ENCODE peak calls at places on chromosomes 13 and 19, in four cellular contexts. C is OCI-LY7; H is psoas muscle; K is CD8-positive, alpha-beta memory T cell. T is an unnamed sample. For H3K4me1, the result is how much of the 10 kb centered on the place peaks cover.

GRCh38 chr19:29596885-29597525 is 9.1 kb upstream of the POP4 start:
- DNase-seq in C (no peak), K (no peak), H (no peak), T (peak)

GRCh38 chr13:45162821-45163220 is 38.0 kb downstream of the KCTD4 start:
- DNase-seq in C (no peak), K (no peak), H (no peak), T (peak)

GRCh38 chr13:41505209-41505835 is 48.0 kb downstream of the RGCC start:
- DNase-seq in K (no peak), C (no peak), H (no peak), T (peak)

GRCh38 chr19:48793271-48793670 is 17.6 kb downstream of the BCAT2 start:
- DNase-seq in H (no peak), K (no peak), C (no peak), T (no peak)

GRCh38 chr19:1016647-1017114 is 4.2 kb downstream of the TMEM259 start:
- DNase-seq in C (no peak), K (no peak), H (peak), T (peak)

GRCh38 chr13:31997641-31998040 is 33.9 kb upstream of the FRY start:
- DNase-seq in C (no peak), K (no peak), H (no peak), T (no peak)

GRCh38 chr13:69274231-69274630 is 833.4 kb upstream of the ATXN8OS start:
- DNase-seq in C (no peak), K (no peak), H (no peak), T (peak)

GRCh38 chr19:46785980-46786235 is 2.5 kb downstream of the SLC1A5 start:
- DNase-seq in K (no peak), C (no peak), H (no peak), T (no peak)

GRCh38 chr13:102564564-102564963 is 32.2 kb upstream of the TPP2 start:
- DNase-seq in H (no peak), K (no peak), C (no peak), T (no peak)

GRCh38 chr13:94711561-94712286 is 621 bp downstream of the SOX21 start:
- DNase-seq in C (no peak), K (no peak), H (no peak), T (peak)

GRCh38 chr13:111394211-111394922 is 73.9 kb downstream of the TEX29 start:
- DNase-seq in H (no peak), K (no peak), C (no peak), T (no peak)

GRCh38 chr13:102825400-102825799 is 20.4 kb upstream of the ERCC5 start:
- DNase-seq in H (no peak), C (no peak), K (no peak), T (peak)

GRCh38 chr13:26300140-26300539 is 46.2 kb downstream of the CDK8 start:
- DNase-seq in H (no peak), C (no peak), K (no peak), T (peak)

GRCh38 chr13:90867336-90867683 is 480.2 kb upstream of the MIR17HG start:
- DNase-seq in K (no peak), C (peak), H (peak), T (peak)

GRCh38 chr13:36819811-36820140 is 754 bp downstream of the RFXAP start:
- DNase-seq in H (no peak), K (no peak), C (no peak), T (peak)

GRCh38 chr19:11361037-11361770 is 6.0 kb downstream of the PLPPR2 start:
- DNase-seq in K (no peak), C (no peak), H (peak), T (no peak)

GRCh38 chr19:3457531-3458228 is 22.6 kb downstream of the SMIM24 start:
- DNase-seq in H (no peak), K (no peak), C (no peak), T (no peak)

GRCh38 chr19:4870025-4870700 is 2.7 kb upstream of the PLIN3 start:
- DNase-seq in K (no peak), H (peak), C (no peak), T (peak)

GRCh38 chr13:89969996-89970709 is 1377.3 kb upstream of the MIR17HG start:
- DNase-seq in K (no peak), C (no peak), H (no peak), T (peak)

GRCh38 chr19:5823579-5824281 is 15.8 kb downstream of the FUT6 start:
- DNase-seq in C (no peak), H (no peak), K (no peak), T (peak)

GRCh38 chr19:33285441-33285927 is 16.9 kb downstream of the CEBPA start:
- DNase-seq in C (no peak), K (no peak), H (no peak), T (no peak)
- H3K4me1 ChIP-seq in C (under half), K (under half), H (under half), T (under half)

GRCh38 chr19:17307876-17308377 is 1.4 kb upstream of the DDA1 start:
- DNase-seq in C (no peak), K (no peak), H (no peak), T (no peak)
- H3K4me1 ChIP-seq in C (under half), K (under half), H (under half), T (under half)

GRCh38 chr19:18422530-18423191 is 3.5 kb downstream of the SSBP4 start:
- DNase-seq in K (no peak), C (peak), H (no peak), T (no peak)
- H3K4me1 ChIP-seq in K (half or more), C (half or more), H (half or more), T (under half)

GRCh38 chr19:8494158-8494557 is 8.3 kb downstream of the PRAM1 start:
- DNase-seq in H (no peak), K (no peak), C (peak), T (no peak)
- H3K4me1 ChIP-seq in H (under half), K (under half), C (under half), T (under half)

GRCh38 chr19:15297416-15298224 is 34.7 kb downstream of the BRD4 start:
- DNase-seq in H (no peak), C (peak), K (peak), T (peak)
- H3K4me1 ChIP-seq in H (half or more), C (half or more), K (half or more), T (under half)

GRCh38 chr19:34171539-34171876 is 796 bp upstream of the LSM14A start:
- DNase-seq in K (no peak), H (no peak), C (no peak), T (peak)

GRCh38 chr19:34176581-34176980 is 4.3 kb downstream of the LSM14A start:
- DNase-seq in H (no peak), C (no peak), K (no peak), T (no peak)

GRCh38 chr19:34173145-34173956 is 1.0 kb downstream of the LSM14A start:
- DNase-seq in K (peak), H (peak), C (peak), T (peak)

GRCh38 chr19:34171877-34172660 is at the start of gene LSM14A:
- DNase-seq in C (peak), K (peak), H (peak), T (peak)

DNA sequence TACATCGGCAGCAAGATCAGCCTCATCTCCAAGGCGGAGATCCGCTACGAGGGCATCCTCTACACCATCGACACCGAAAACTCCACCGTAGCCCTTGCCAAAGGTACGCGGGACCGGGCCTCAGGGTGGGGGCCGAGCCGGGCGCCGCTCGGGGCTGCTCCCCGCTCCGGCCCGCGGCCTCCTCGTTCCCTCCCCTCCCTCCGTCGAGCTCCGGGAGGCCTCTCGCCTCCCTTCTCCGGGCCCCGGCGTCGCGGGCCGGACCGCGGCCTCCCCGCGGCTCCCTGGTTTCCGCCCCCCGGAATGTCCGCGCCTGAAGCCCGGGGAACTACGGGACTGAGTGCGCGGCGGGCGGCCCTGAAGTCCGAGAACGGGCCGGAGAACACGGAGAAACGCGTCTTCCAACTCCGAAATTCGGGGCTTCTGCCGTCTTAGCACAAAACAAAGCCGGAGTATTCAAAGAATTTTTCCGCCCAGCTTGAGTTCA is 399 bp downstream of the LSM14A start:
- DNase-seq in K (no peak), C (peak), H (no peak), T (no peak)
- H3K4me1 ChIP-seq in K (under half), C (half or more), H (under half), T (under half)

GRCh38 chr13:100808848-100809247 is 134.3 kb upstream of the TMTC4 start:
- DNase-seq in H (no peak), C (no peak), K (no peak), T (no peak)
- H3K4me1 ChIP-seq in H (under half), C (under half), K (under half), T (under half)

T was measured in PC-3.